ENCODE peak calls at places on chromosomes 4 and X, in ten cellular contexts. D is dorsolateral prefrontal cortex; T is sigmoid colon; J is left lung; Q is pancreas; K is tibial artery; E is IMR-90; Y is naive thymus-derived CD4-positive, alpha-beta T cell; I is thyroid gland; P is Karpas-422. Z is an unnamed sample.

GRCh38 chrX:53558646-53559045 is 124.5 kb upstream of the HSD17B10 start:
- DNase-seq in D (no peak), T (no peak), J (no peak), Q (no peak), K (no peak), E (no peak), Y (no peak), I (no peak), P (no peak), Z (no peak)

GRCh38 chr4:47674173-47674572 is 163.7 kb downstream of the CORIN start:
- DNase-seq in D (no peak), T (no peak), J (no peak), Q (no peak), K (no peak), E (no peak), Y (no peak), I (no peak), P (no peak), Z (no peak)

GRCh38 chrX:49069038-49069437 is 4.8 kb downstream of the PRAF2 start:
- DNase-seq in D (no peak), T (no peak), J (no peak), Q (no peak), K (no peak), E (no peak), Y (no peak), I (no peak), P (no peak), Z (no peak)

GRCh38 chr4:89538171-89538570 is 230.6 kb upstream of the GPRIN3 start:
- DNase-seq in D (no peak), T (no peak), J (no peak), Q (no peak), K (no peak), E (no peak), Y (no peak), I (no peak), P (no peak), Z (no peak)

GRCh38 chr4:162985131-162985530 is 181.6 kb downstream of the NAF1 start:
- DNase-seq in D (no peak), T (no peak), J (no peak), Q (peak), K (no peak), E (no peak), Y (no peak), I (no peak), P (no peak), Z (no peak)

GRCh38 chr4:7414736-7415510 is 19.8 kb downstream of the PSAPL1 start:
- DNase-seq in D (no peak), T (peak), J (peak), Q (peak), K (peak), E (no peak), Y (no peak), I (no peak), P (no peak), Z (no peak)

GRCh38 chr4:159655547-159655946 is 552.7 kb downstream of the RAPGEF2 start:
- DNase-seq in D (no peak), T (no peak), J (no peak), Q (no peak), K (no peak), E (no peak), Y (no peak), I (no peak), P (no peak), Z (no peak)

GRCh38 chrX:71533514-71533849 is 578 bp downstream of the OGT start:
- DNase-seq in D (no peak), T (no peak), J (no peak), Q (no peak), K (no peak), E (no peak), Y (no peak), I (no peak), P (peak), Z (no peak)

GRCh38 chr4:10123227-10124101 is 6.9 kb upstream of the WDR1 start:
- DNase-seq in D (no peak), T (no peak), J (no peak), Q (no peak), K (no peak), E (peak), Y (no peak), I (peak), P (no peak), Z (no peak)

GRCh38 chrX:264634-265455 is 16.3 kb upstream of the PLCXD1 start:
- DNase-seq in D (peak), T (peak), J (no peak), Q (peak), K (peak), E (no peak), Y (no peak), I (no peak), P (no peak), Z (no peak)

GRCh38 chr4:76803522-76803921 is 94.4 kb downstream of the SOWAHB start:
- DNase-seq in D (no peak), T (no peak), J (no peak), Q (no peak), K (no peak), E (peak), Y (no peak), I (no peak), P (no peak), Z (no peak)

GRCh38 chr4:48796927-48797679 is 17.0 kb upstream of the FRYL start:
- DNase-seq in D (no peak), T (no peak), J (no peak), Q (no peak), K (no peak), E (no peak), Y (no peak), I (no peak), P (no peak), Z (no peak)

GRCh38 chr4:87659247-87659931 is 9.3 kb downstream of the DMP1 start:
- DNase-seq in D (no peak), T (no peak), J (no peak), Q (no peak), K (no peak), E (no peak), Y (no peak), I (no peak), P (no peak), Z (no peak)

GRCh38 chrX:153831435-153832150 is 1.2 kb upstream of the PDZD4 start:
- DNase-seq in D (no peak), T (peak), J (no peak), Q (no peak), K (no peak), E (no peak), Y (no peak), I (no peak), P (peak), Z (no peak)

GRCh38 chr4:89949782-89950387 is 55.2 kb downstream of the MMRN1 start:
- DNase-seq in D (no peak), T (no peak), J (no peak), Q (no peak), K (no peak), E (no peak), Y (no peak), I (no peak), P (peak), Z (no peak)

GRCh38 chr4:172927096-172927495 is 241.5 kb upstream of the GALNT7 start:
- DNase-seq in D (no peak), T (no peak), J (no peak), Q (no peak), K (no peak), E (no peak), Y (no peak), I (no peak), P (no peak), Z (no peak)
- H3K27ac ChIP-seq in D (no peak), T (no peak), J (no peak), Q (no peak), K (no peak), E (no peak), Y (no peak), I (no peak), P (no peak), Z (no peak)

GRCh38 chr4:1793940-1794808 is 1.1 kb downstream of the FGFR3 start:
- DNase-seq in D (no peak), T (no peak), J (no peak), Q (no peak), K (no peak), E (no peak), Y (peak), I (no peak), P (no peak), Z (no peak)

GRCh38 chr4:1797298-1797860 is 4.3 kb downstream of the FGFR3 start:
- DNase-seq in D (no peak), T (no peak), J (no peak), Q (no peak), K (no peak), E (no peak), Y (no peak), I (no peak), P (no peak), Z (no peak)

GRCh38 chr4:1794809-1795303 is 1.8 kb downstream of the FGFR3 start:
- DNase-seq in D (no peak), T (no peak), J (no peak), Q (no peak), K (no peak), E (no peak), Y (peak), I (no peak), P (no peak), Z (no peak)

GRCh38 chr4:1796486-1797204 is 3.6 kb downstream of the FGFR3 start:
- DNase-seq in D (no peak), T (no peak), J (no peak), Q (no peak), K (no peak), E (no peak), Y (no peak), I (no peak), P (no peak), Z (no peak)

GRCh38 chr4:1795304-1796195 is 2.5 kb downstream of the FGFR3 start:
- DNase-seq in D (no peak), T (no peak), J (no peak), Q (no peak), K (no peak), E (no peak), Y (no peak), I (no peak), P (no peak), Z (no peak)
- H3K27ac ChIP-seq in D (no peak), T (no peak), J (no peak), Q (peak), K (no peak), E (no peak), Y (no peak), I (no peak), P (no peak), Z (no peak)

DNA sequence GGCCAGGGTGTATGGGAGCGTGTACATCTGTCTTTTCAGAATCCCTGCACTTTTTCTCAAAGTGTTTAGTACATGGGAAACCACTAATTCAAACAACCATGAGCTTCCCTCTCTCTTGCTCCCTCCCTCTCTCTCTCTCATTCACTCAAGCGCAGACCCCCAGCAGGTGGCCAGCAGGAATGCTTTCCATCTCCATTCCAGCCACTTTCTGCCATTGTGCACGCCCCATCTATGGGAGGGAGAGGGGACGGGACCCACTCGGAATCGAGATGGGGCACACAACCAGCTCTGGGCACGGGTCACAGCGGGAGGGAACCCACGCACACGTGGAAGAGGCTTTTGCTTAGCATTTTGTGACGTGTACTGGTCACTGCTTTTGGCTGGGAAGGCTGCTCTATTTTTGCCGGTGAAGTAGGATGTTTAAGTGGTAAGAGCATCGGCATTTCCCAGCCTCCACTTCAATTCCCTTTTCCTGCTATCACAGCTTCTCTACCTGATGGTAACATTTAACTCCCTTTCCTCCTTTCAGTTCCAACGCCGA is 84.3 kb downstream of the IRF2 start:
- DNase-seq in D (no peak), T (no peak), J (no peak), Q (no peak), K (no peak), E (no peak), Y (no peak), I (no peak), P (no peak), Z (no peak)
- H3K27ac ChIP-seq in D (no peak), T (no peak), J (no peak), Q (no peak), K (no peak), E (no peak), Y (no peak), I (no peak), P (peak), Z (peak)

GRCh38 chrX:112071132-112071531 is 11.4 kb downstream of the TRPC5 start:
- DNase-seq in D (no peak), T (no peak), J (no peak), Q (no peak), K (no peak), E (no peak), Y (no peak), I (no peak), P (no peak), Z (no peak)
- H3K27ac ChIP-seq in D (no peak), T (no peak), J (no peak), Q (no peak), K (no peak), E (no peak), Y (no peak), I (no peak), P (no peak), Z (no peak)

DNA sequence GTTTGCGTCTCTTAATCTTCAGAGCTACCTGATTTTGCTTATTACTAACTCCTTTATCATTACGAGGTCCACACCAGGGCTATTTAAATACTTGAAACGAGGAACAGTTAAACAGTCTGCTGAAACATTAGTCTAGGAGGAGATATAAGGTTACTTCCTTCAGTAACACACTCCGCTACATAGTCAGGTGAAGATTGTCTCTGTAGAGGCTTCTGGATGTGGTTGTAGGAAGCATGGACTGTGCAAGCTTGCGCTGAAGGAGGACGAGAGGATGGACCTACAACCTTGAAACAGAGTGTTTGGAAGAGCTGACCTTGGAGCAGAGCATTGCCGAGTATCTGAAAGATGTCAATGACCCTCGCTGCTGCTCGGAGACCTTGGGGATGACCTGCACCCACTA is at the start of gene CLRN2:
- DNase-seq in D (no peak), T (no peak), J (no peak), Q (no peak), K (no peak), E (no peak), Y (no peak), I (no peak), P (no peak), Z (no peak)
- H3K27ac ChIP-seq in D (peak), T (no peak), J (no peak), Q (no peak), K (no peak), E (no peak), Y (no peak), I (no peak), P (no peak), Z (no peak)

GRCh38 chrX:133414399-133415275 is 652 bp downstream of the GPC4 start:
- DNase-seq in D (no peak), T (peak), J (peak), Q (peak), K (peak), E (no peak), Y (no peak), I (peak), P (no peak), Z (no peak)

GRCh38 chrX:133412665-133413064 is 2.6 kb downstream of the GPC4 start:
- DNase-seq in D (no peak), T (no peak), J (no peak), Q (no peak), K (no peak), E (no peak), Y (no peak), I (no peak), P (no peak), Z (no peak)

GRCh38 chrX:133410555-133410954 is 4.7 kb downstream of the GPC4 start:
- DNase-seq in D (no peak), T (no peak), J (no peak), Q (no peak), K (no peak), E (no peak), Y (no peak), I (no peak), P (no peak), Z (no peak)

GRCh38 chrX:133413218-133413925 is 1.9 kb downstream of the GPC4 start:
- DNase-seq in D (no peak), T (peak), J (no peak), Q (peak), K (peak), E (no peak), Y (no peak), I (peak), P (no peak), Z (no peak)

GRCh38 chrX:133412246-133412645 is 3.0 kb downstream of the GPC4 start:
- DNase-seq in D (no peak), T (no peak), J (no peak), Q (no peak), K (no peak), E (peak), Y (no peak), I (no peak), P (no peak), Z (no peak)
- H3K27ac ChIP-seq in D (no peak), T (peak), J (no peak), Q (no peak), K (no peak), E (no peak), Y (no peak), I (peak), P (no peak), Z (no peak)

GRCh38 chrX:8731579-8732395 is at the start of gene ANOS1:
- DNase-seq in D (no peak), T (peak), J (peak), Q (peak), K (peak), E (no peak), Y (no peak), I (peak), P (no peak), Z (peak)

GRCh38 chrX:8728932-8729331 is 3.0 kb downstream of the ANOS1 start:
- DNase-seq in D (no peak), T (no peak), J (peak), Q (no peak), K (no peak), E (no peak), Y (no peak), I (peak), P (no peak), Z (no peak)

GRCh38 chrX:8726031-8726652 is 5.8 kb downstream of the ANOS1 start:
- DNase-seq in D (no peak), T (no peak), J (no peak), Q (no peak), K (no peak), E (no peak), Y (no peak), I (peak), P (no peak), Z (no peak)

GRCh38 chrX:8730812-8731578 is 942 bp downstream of the ANOS1 start:
- DNase-seq in D (no peak), T (no peak), J (no peak), Q (no peak), K (no peak), E (no peak), Y (no peak), I (peak), P (no peak), Z (no peak)
- H3K27ac ChIP-seq in D (no peak), T (no peak), J (no peak), Q (no peak), K (no peak), E (no peak), Y (no peak), I (peak), P (no peak), Z (peak)

DNA sequence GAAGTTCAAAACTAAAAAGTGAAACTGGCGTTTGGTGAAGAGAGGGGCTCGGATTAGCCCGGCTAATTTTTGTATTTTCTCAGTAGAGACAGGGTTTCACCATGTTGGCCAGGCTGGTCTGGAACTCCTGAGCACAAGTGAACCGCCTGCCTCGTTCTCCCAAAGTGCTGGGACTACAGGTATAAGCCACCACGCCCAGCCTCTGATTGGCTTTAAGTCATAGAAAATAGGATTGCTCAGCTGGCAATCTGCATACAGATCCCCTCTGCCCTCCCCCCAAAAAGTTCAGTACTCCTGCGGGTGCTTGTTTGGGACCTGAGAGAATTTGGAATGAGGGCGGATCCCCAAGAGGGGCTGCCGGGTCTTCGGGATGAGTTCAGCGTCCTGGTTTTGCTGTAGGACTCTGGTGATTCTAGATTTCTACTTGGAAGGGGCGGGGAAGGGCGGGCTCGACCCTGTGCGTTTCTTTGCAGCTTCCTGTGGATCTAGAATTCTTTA is 537 bp upstream of the PRKX start:
- DNase-seq in D (no peak), T (no peak), J (no peak), Q (no peak), K (no peak), E (no peak), Y (no peak), I (no peak), P (no peak), Z (no peak)
- H3K27ac ChIP-seq in D (no peak), T (peak), J (peak), Q (no peak), K (peak), E (peak), Y (peak), I (peak), P (no peak), Z (peak)

DNA sequence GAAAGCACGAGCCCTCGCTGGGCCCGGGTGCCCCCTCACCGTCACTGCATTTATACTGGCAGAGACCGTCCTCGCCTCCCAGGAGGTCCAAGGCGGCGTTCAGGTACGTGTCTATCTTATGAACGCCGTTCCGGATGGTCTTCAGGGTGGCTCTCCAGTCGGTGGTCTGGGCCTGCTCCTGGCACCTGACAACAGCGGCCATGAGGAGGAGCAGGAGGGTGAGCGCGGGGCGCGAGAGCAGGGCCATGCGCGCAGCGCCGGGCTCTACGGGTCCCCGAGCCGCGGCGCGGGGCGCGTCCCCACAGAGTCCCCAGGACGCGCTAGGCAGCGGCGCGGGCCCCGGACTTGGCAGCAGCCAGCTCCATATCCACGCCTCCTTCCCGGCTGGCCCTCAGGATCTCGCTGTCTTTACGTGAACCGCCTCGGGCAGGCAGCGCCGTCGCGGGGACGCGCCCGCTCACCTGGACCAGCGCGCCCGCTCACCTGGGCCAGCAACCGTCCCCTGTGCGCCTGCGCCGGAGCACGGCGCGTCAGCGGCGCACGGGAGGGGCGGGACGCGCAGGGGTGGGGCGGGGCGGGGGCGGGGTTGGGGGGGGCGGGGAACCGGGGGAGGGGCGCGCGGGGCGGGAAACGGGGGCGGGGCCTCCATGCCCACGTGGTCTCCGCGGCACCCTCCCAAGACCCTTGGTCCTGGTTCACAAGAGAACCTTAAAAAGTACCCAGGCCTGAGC is at the start of gene PLA2G12A:
- DNase-seq in D (peak), T (peak), J (peak), Q (peak), K (peak), E (peak), Y (peak), I (peak), P (peak), Z (peak)
- H3K27ac ChIP-seq in D (no peak), T (peak), J (peak), Q (peak), K (peak), E (peak), Y (peak), I (peak), P (no peak), Z (peak)

Z was measured in left ventricle myocardium inferior.